ENCODE peak calls at places on chromosome 7, in ten cellular contexts. D is choroid plexus epithelial cell; C is epithelial cell of prostate; L is B cell; U is HEK293T; R is aorta; Z is activated naive CD8-positive, alpha-beta T cell treated with anti-CD3 and anti-CD28 coated beads for 36 hours; Y is LNCaP clone FGC; W is NCI-H146; I is stimulated activated CD8-positive, alpha-beta memory T cell treated with anti-CD3 and anti-CD28 coated beads, Interleukin-12 subunit alpha, Interleukin-12 subunit beta, amount 100 ng/mL, for 1 hour. H is an unnamed sample.

GRCh38 chr7:4069268-4070095 is 612.6 kb upstream of the FOXK1 start:
- DNase-seq in Z (no peak), I (no peak), R (no peak), C (no peak), U (no peak), Y (no peak), L (no peak), W (no peak), D (no peak), H (no peak)

GRCh38 chr7:38215115-38215514 is 37.1 kb downstream of the STARD3NL start:
- DNase-seq in W (no peak), C (no peak), D (peak), I (no peak), Y (no peak), U (no peak), Z (no peak), L (no peak), R (no peak), H (no peak)

GRCh38 chr7:55572378-55573233 is at the start of gene VOPP1:
- DNase-seq in Y (no peak), C (no peak), Z (peak), L (no peak), D (peak), U (peak), W (peak), I (peak), R (peak), H (peak)

GRCh38 chr7:127950233-127950935 is 80.9 kb downstream of the LRRC4 start:
- DNase-seq in W (no peak), L (no peak), Z (no peak), U (no peak), R (no peak), I (no peak), C (no peak), Y (no peak), D (no peak), H (no peak)

GRCh38 chr7:100130608-100131453 is 4.1 kb downstream of the MBLAC1 start:
- DNase-seq in I (peak), D (peak), Y (no peak), W (peak), C (no peak), R (peak), L (peak), U (peak), Z (peak), H (peak)

GRCh38 chr7:68888971-68889385 is 709.3 kb upstream of the AUTS2 start:
- DNase-seq in Z (no peak), D (peak), L (no peak), U (no peak), C (no peak), I (no peak), R (no peak), Y (no peak), W (peak), H (peak)

GRCh38 chr7:107697246-107698044 is 36.8 kb downstream of the SLC26A4 start:
- DNase-seq in Y (no peak), L (no peak), C (no peak), D (no peak), R (no peak), U (no peak), Z (no peak), W (peak), I (no peak), H (no peak)

GRCh38 chr7:94173436-94173835 is 169.3 kb upstream of the BET1 start:
- DNase-seq in L (no peak), U (no peak), D (no peak), C (no peak), R (no peak), I (no peak), Y (no peak), W (no peak), Z (no peak), H (no peak)

GRCh38 chr7:113548561-113548960 is 370.2 kb downstream of the PPP1R3A start:
- DNase-seq in W (no peak), Z (no peak), C (peak), I (no peak), U (no peak), R (no peak), Y (no peak), L (no peak), D (no peak), H (no peak)

GRCh38 chr7:953547-954327 is 743 bp downstream of the ADAP1 start:
- DNase-seq in L (no peak), W (peak), Z (peak), D (no peak), Y (peak), C (no peak), R (peak), U (no peak), I (no peak), H (peak)

GRCh38 chr7:55247466-55247865 is 117.7 kb upstream of the LANCL2 start:
- DNase-seq in L (no peak), I (no peak), U (no peak), Z (no peak), C (no peak), Y (no peak), D (peak), W (no peak), R (no peak), H (no peak)

GRCh38 chr7:42832672-42833071 is 79.2 kb downstream of the C7orf25 start:
- DNase-seq in Z (no peak), R (no peak), U (no peak), L (no peak), D (no peak), Y (no peak), I (no peak), W (no peak), C (no peak), H (no peak)

GRCh38 chr7:6646380-6646950 is 9.3 kb downstream of the ZNF316 start:
- DNase-seq in Y (no peak), U (no peak), C (no peak), L (no peak), W (no peak), I (no peak), D (no peak), Z (no peak), R (no peak), H (no peak)

GRCh38 chr7:158082761-158083160 is 504.9 kb downstream of the PTPRN2 start:
- DNase-seq in I (no peak), L (no peak), D (no peak), Y (no peak), C (no peak), R (no peak), W (no peak), Z (no peak), U (no peak), H (no peak)

GRCh38 chr7:29990931-29991330 is 1.3 kb upstream of the SCRN1 start:
- DNase-seq in I (no peak), U (no peak), Z (no peak), W (no peak), Y (no peak), C (no peak), D (no peak), R (no peak), L (no peak), H (no peak)

GRCh38 chr7:97373743-97374142 is 256.2 kb downstream of the SDHAF3 start:
- DNase-seq in Y (no peak), U (no peak), L (no peak), D (no peak), Z (no peak), W (no peak), R (no peak), C (no peak), I (no peak), H (no peak)

GRCh38 chr7:33654641-33655040 is 250.7 kb upstream of the BMPER start:
- DNase-seq in Z (no peak), W (no peak), U (no peak), R (no peak), L (no peak), C (no peak), I (no peak), Y (no peak), D (no peak), H (no peak)

GRCh38 chr7:142629588-142630260 is 119.5 kb upstream of the PRSS1 start:
- DNase-seq in U (no peak), D (peak), Y (no peak), I (no peak), C (no peak), R (no peak), L (no peak), Z (no peak), W (no peak), H (peak)

GRCh38 chr7:80637911-80638765 is at the start of gene CD36:
- DNase-seq in D (no peak), Y (no peak), I (no peak), U (no peak), R (no peak), Z (no peak), L (no peak), W (no peak), C (no peak), H (no peak)

GRCh38 chr7:36021367-36021766 is 131.7 kb upstream of the EEPD1 start:
- DNase-seq in Y (no peak), Z (no peak), U (no peak), D (peak), C (no peak), W (no peak), I (no peak), R (no peak), L (no peak), H (peak)

GRCh38 chr7:135189221-135189662 is 18.7 kb upstream of the CYREN start:
- DNase-seq in U (no peak), Y (no peak), C (no peak), L (no peak), R (peak), Z (no peak), D (no peak), W (no peak), I (no peak), H (no peak)

GRCh38 chr7:138228764-138229163 is 152.5 kb downstream of the AKR1D1 start:
- DNase-seq in W (no peak), Z (no peak), I (no peak), C (no peak), U (no peak), Y (no peak), D (no peak), R (no peak), L (no peak), H (no peak)

GRCh38 chr7:229184-229964 is 37.0 kb downstream of the FAM20C start:
- DNase-seq in Y (no peak), Z (no peak), D (peak), U (no peak), W (no peak), I (no peak), L (no peak), C (no peak), R (peak), H (peak)